ENCODE peak calls at places on chromosomes 3 and 15, in eight cellular contexts. C, P, D, F, N, Z, S and I are unnamed samples.

GRCh38 chr3:194476784-194477183 is 10.0 kb downstream of the ATP13A3 start:
- DNase-seq in P (no peak), F (no peak), N (no peak), Z (no peak), S (no peak), D (peak), C (no peak), I (no peak)

GRCh38 chr15:58146734-58147133 is 8.6 kb downstream of the AQP9 start:
- DNase-seq in S (no peak), Z (no peak), F (no peak), P (peak), N (peak), D (no peak), C (no peak), I (peak)

GRCh38 chr3:923161-923910 is 169.5 kb upstream of the CNTN6 start:
- DNase-seq in S (no peak), P (peak), Z (no peak), C (no peak), N (no peak), F (no peak), D (no peak), I (no peak)

GRCh38 chr3:57227930-57228733 is 603 bp downstream of the APPL1 start:
- DNase-seq in S (peak), Z (peak), P (peak), C (peak), D (peak), F (peak), N (peak), I (peak)

GRCh38 chr15:78540135-78540954 is at the start of gene PSMA4:
- DNase-seq in S (peak), F (peak), D (peak), P (peak), Z (peak), N (peak), C (peak), I (peak)

GRCh38 chr3:49295489-49296058 is 18.5 kb upstream of the C3orf62 start:
- DNase-seq in S (peak), Z (peak), P (peak), D (peak), F (peak), C (peak), N (no peak), I (peak)

GRCh38 chr3:146817705-146818104 is 212.6 kb upstream of the PLSCR5 start:
- DNase-seq in N (no peak), F (no peak), D (no peak), S (peak), P (peak), C (no peak), Z (no peak), I (peak)

GRCh38 chr3:120071259-120071658 is 23.0 kb downstream of the GSK3B start:
- DNase-seq in Z (no peak), P (no peak), F (no peak), C (no peak), S (no peak), N (no peak), D (peak), I (no peak)

GRCh38 chr3:70933105-70933810 is 620.8 kb upstream of the MDFIC2 start:
- DNase-seq in C (no peak), D (no peak), P (peak), N (no peak), S (no peak), F (no peak), Z (no peak), I (no peak)

GRCh38 chr3:64494530-64494929 is 193.3 kb downstream of the ADAMTS9 start:
- DNase-seq in N (no peak), C (no peak), D (no peak), P (no peak), Z (no peak), S (no peak), F (no peak), I (no peak)

GRCh38 chr3:133943639-133944131 is 48.0 kb upstream of the RAB6B start:
- DNase-seq in P (peak), N (no peak), C (no peak), Z (no peak), F (no peak), D (peak), S (peak), I (no peak)

GRCh38 chr3:8516783-8517182 is 15.2 kb downstream of the LMCD1 start:
- DNase-seq in N (no peak), P (no peak), D (no peak), Z (no peak), F (no peak), C (no peak), S (no peak), I (no peak)